ENCODE peak calls at places on chromosomes 16 and 17, in five cellular contexts. One of them, this sample, is unnamed.

GRCh38 chr17:75842963-75843576 is 1.1 kb downstream of the UNC13D start:
- DNase-seq in neuronal stem cell: no peak
- DNase-seq in PC-9: no peak
- DNase-seq in IMR-90: no peak
- DNase-seq in mammary epithelial cell: no peak
- DNase-seq in this sample: no peak

GRCh38 chr16:20611975-20612471 is 35.9 kb upstream of the ACSM2B start:
- DNase-seq in neuronal stem cell: no peak
- DNase-seq in PC-9: no peak
- DNase-seq in IMR-90: no peak
- DNase-seq in mammary epithelial cell: no peak
- DNase-seq in this sample: no peak

GRCh38 chr16:69476920-69477418 is 52.5 kb downstream of the CYB5B start:
- DNase-seq in neuronal stem cell: no peak
- DNase-seq in PC-9: no peak
- DNase-seq in IMR-90: peak; percentile 97
- DNase-seq in mammary epithelial cell: peak; percentile 76
- DNase-seq in this sample: no peak

GRCh38 chr16:73066927-73067670 is 19.2 kb upstream of the ZFHX3 start:
- DNase-seq in neuronal stem cell: no peak
- DNase-seq in PC-9: no peak
- DNase-seq in IMR-90: peak; percentile 75
- DNase-seq in mammary epithelial cell: no peak
- DNase-seq in this sample: peak; percentile 44

GRCh38 chr16:1537763-1538289 is 4.4 kb downstream of the TMEM204 start:
- DNase-seq in neuronal stem cell: no peak
- DNase-seq in PC-9: no peak
- DNase-seq in IMR-90: no peak
- DNase-seq in mammary epithelial cell: no peak
- DNase-seq in this sample: no peak

GRCh38 chr17:33745047-33745783 is 452.1 kb upstream of the ASIC2 start:
- DNase-seq in neuronal stem cell: no peak
- DNase-seq in PC-9: no peak
- DNase-seq in IMR-90: no peak
- DNase-seq in mammary epithelial cell: no peak
- DNase-seq in this sample: no peak

GRCh38 chr17:79457376-79457775 is 153.5 kb downstream of the RBFOX3 start:
- DNase-seq in neuronal stem cell: no peak
- DNase-seq in PC-9: no peak
- DNase-seq in IMR-90: no peak
- DNase-seq in mammary epithelial cell: no peak
- DNase-seq in this sample: no peak

GRCh38 chr17:71762526-71762925 is 358.3 kb upstream of the SOX9 start:
- DNase-seq in neuronal stem cell: no peak
- DNase-seq in PC-9: no peak
- DNase-seq in IMR-90: no peak
- DNase-seq in mammary epithelial cell: no peak
- DNase-seq in this sample: no peak

GRCh38 chr17:78058001-78058400 is 70.6 kb downstream of the TMC6 start:
- DNase-seq in neuronal stem cell: no peak
- DNase-seq in PC-9: no peak
- DNase-seq in IMR-90: no peak
- DNase-seq in mammary epithelial cell: no peak
- DNase-seq in this sample: no peak

GRCh38 chr17:20206068-20206467 is 196.9 kb downstream of the SPECC1 start:
- DNase-seq in neuronal stem cell: no peak
- DNase-seq in PC-9: peak; percentile 14
- DNase-seq in IMR-90: no peak
- DNase-seq in mammary epithelial cell: no peak
- DNase-seq in this sample: no peak

GRCh38 chr16:17162560-17162959 is 308.2 kb downstream of the XYLT1 start:
- DNase-seq in neuronal stem cell: no peak
- DNase-seq in PC-9: no peak
- DNase-seq in IMR-90: no peak
- DNase-seq in mammary epithelial cell: no peak
- DNase-seq in this sample: no peak

GRCh38 chr17:49015179-49015923 is 18.2 kb downstream of the IGF2BP1 start:
- DNase-seq in neuronal stem cell: no peak
- DNase-seq in PC-9: no peak
- DNase-seq in IMR-90: no peak
- DNase-seq in mammary epithelial cell: no peak
- DNase-seq in this sample: no peak

GRCh38 chr17:78358538-78359215 is 1.2 kb downstream of the SOCS3 start:
- DNase-seq in neuronal stem cell: no peak
- DNase-seq in PC-9: no peak
- DNase-seq in IMR-90: peak; percentile 53
- DNase-seq in mammary epithelial cell: peak; percentile 60
- DNase-seq in this sample: peak; percentile 71

GRCh38 chr16:59973966-59974365 is 1239.8 kb upstream of the GOT2 start:
- DNase-seq in neuronal stem cell: no peak
- DNase-seq in PC-9: no peak
- DNase-seq in IMR-90: no peak
- DNase-seq in mammary epithelial cell: peak; percentile 94
- DNase-seq in this sample: no peak

GRCh38 chr16:55498101-55498500 is 10.8 kb upstream of the LPCAT2 start:
- DNase-seq in neuronal stem cell: no peak
- DNase-seq in PC-9: no peak
- DNase-seq in IMR-90: no peak
- DNase-seq in mammary epithelial cell: no peak
- DNase-seq in this sample: no peak

GRCh38 chr17:56994009-56994792 is 16.3 kb downstream of the SCPEP1 start:
- DNase-seq in neuronal stem cell: no peak
- DNase-seq in PC-9: no peak
- DNase-seq in IMR-90: peak; percentile 26
- DNase-seq in mammary epithelial cell: no peak
- DNase-seq in this sample: no peak

GRCh38 chr17:44970136-44970737 is 2.1 kb upstream of the C1QL1 start:
- DNase-seq in neuronal stem cell: no peak
- DNase-seq in PC-9: no peak
- DNase-seq in IMR-90: no peak
- DNase-seq in mammary epithelial cell: no peak
- DNase-seq in this sample: peak; percentile 81

GRCh38 chr16:72256398-72257048 is 84.6 kb upstream of the PMFBP1 start:
- DNase-seq in neuronal stem cell: no peak
- DNase-seq in PC-9: no peak
- DNase-seq in IMR-90: peak; percentile 73
- DNase-seq in mammary epithelial cell: peak; percentile 51
- DNase-seq in this sample: no peak

GRCh38 chr17:48961516-48962233 is 6.7 kb downstream of the GIP start:
- DNase-seq in neuronal stem cell: no peak
- DNase-seq in PC-9: peak; percentile 62
- DNase-seq in IMR-90: peak; percentile 63
- DNase-seq in mammary epithelial cell: peak; percentile 57
- DNase-seq in this sample: peak; percentile 56

GRCh38 chr17:17551361-17551760 is 40.1 kb downstream of the PEMT start:
- DNase-seq in neuronal stem cell: peak; percentile 41
- DNase-seq in PC-9: no peak
- DNase-seq in IMR-90: no peak
- DNase-seq in mammary epithelial cell: no peak
- DNase-seq in this sample: peak; percentile 80

GRCh38 chr17:7634384-7634783 is 4.4 kb downstream of the SHBG start:
- DNase-seq in neuronal stem cell: peak; percentile 43
- DNase-seq in PC-9: peak; percentile 34
- DNase-seq in IMR-90: peak; percentile 41
- DNase-seq in mammary epithelial cell: no peak
- DNase-seq in this sample: peak; percentile 77

GRCh38 chr17:78412403-78412802 is 34.0 kb downstream of the PGS1 start:
- DNase-seq in neuronal stem cell: no peak
- DNase-seq in PC-9: no peak
- DNase-seq in IMR-90: peak; percentile 36
- DNase-seq in mammary epithelial cell: no peak
- DNase-seq in this sample: peak; percentile 31

GRCh38 chr17:45135978-45136791 is 698 bp downstream of the ACBD4 start:
- DNase-seq in neuronal stem cell: no peak
- DNase-seq in PC-9: no peak
- DNase-seq in IMR-90: no peak
- DNase-seq in mammary epithelial cell: no peak
- DNase-seq in this sample: no peak

GRCh38 chr16:60682219-60682618 is 1354.0 kb downstream of the CDH8 start:
- DNase-seq in neuronal stem cell: no peak
- DNase-seq in PC-9: no peak
- DNase-seq in IMR-90: no peak
- DNase-seq in mammary epithelial cell: no peak
- DNase-seq in this sample: no peak

GRCh38 chr17:81582341-81582740 is 30.2 kb upstream of the FAAP100 start:
- DNase-seq in neuronal stem cell: no peak
- DNase-seq in PC-9: no peak
- DNase-seq in IMR-90: peak; percentile 76
- DNase-seq in mammary epithelial cell: no peak
- DNase-seq in this sample: no peak

GRCh38 chr16:58012481-58012880 is 11.3 kb downstream of the USB1 start:
- DNase-seq in neuronal stem cell: no peak
- DNase-seq in PC-9: no peak
- DNase-seq in IMR-90: no peak
- DNase-seq in mammary epithelial cell: no peak
- DNase-seq in this sample: peak; percentile 52

GRCh38 chr16:58010886-58011285 is 9.7 kb downstream of the USB1 start:
- DNase-seq in neuronal stem cell: no peak
- DNase-seq in PC-9: no peak
- DNase-seq in IMR-90: no peak
- DNase-seq in mammary epithelial cell: no peak
- DNase-seq in this sample: peak; percentile 57

GRCh38 chr16:58011652-58012051 is 10.4 kb downstream of the USB1 start:
- DNase-seq in neuronal stem cell: no peak
- DNase-seq in PC-9: no peak
- DNase-seq in IMR-90: peak; percentile 83
- DNase-seq in mammary epithelial cell: no peak
- DNase-seq in this sample: no peak

GRCh38 chr16:58013201-58013956 is 12.2 kb downstream of the USB1 start:
- DNase-seq in neuronal stem cell: no peak
- DNase-seq in PC-9: no peak
- DNase-seq in IMR-90: no peak
- DNase-seq in mammary epithelial cell: no peak
- DNase-seq in this sample: no peak

DNA sequence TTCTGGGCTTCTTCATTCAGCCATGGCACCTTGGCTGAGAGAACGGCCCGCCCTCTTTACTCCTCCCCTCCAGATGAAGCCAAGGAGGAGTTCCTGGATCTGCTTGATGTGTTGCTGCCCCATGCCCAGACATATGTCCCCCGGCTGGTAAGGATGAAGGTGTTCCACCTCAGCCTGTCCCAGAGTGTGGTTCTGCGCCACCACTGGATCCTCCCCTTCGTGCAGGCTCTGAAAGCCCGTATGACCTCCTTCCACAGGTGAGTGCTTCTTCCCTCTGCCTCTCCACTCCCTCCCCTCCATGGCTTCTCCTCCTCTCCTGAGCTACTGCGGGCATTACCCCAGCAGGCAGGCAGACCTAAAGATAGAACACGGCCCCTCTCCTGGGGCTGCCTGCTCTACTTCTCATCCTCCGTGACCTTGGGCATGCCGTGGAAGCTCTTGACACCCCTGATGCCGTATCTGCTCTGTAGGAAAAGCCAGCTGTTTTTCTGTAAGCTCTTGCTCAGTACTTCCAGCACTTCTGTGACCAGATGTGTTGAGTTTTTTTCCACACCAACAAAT is 8.7 kb downstream of the USB1 start:
- DNase-seq in neuronal stem cell: no peak
- DNase-seq in PC-9: no peak
- DNase-seq in IMR-90: no peak
- DNase-seq in mammary epithelial cell: no peak
- DNase-seq in this sample: no peak
- H2AFZ ChIP-seq in neuronal stem cell: no peak overlapping the region
- H2AFZ ChIP-seq in PC-9: no peak overlapping the region
- H2AFZ ChIP-seq in IMR-90: no peak overlapping the region
- H2AFZ ChIP-seq in mammary epithelial cell: no peak overlapping the region
- H2AFZ ChIP-seq in this sample: no peak overlapping the region

GRCh38 chr16:53849585-53849984 is 145.6 kb downstream of the FTO start:
- DNase-seq in neuronal stem cell: no peak
- DNase-seq in PC-9: no peak
- DNase-seq in IMR-90: no peak
- DNase-seq in mammary epithelial cell: no peak
- DNase-seq in this sample: no peak
- H3K4me2 ChIP-seq in neuronal stem cell: no peak overlapping the region
- H3K4me2 ChIP-seq in PC-9: no peak overlapping the region
- H3K4me2 ChIP-seq in IMR-90: no peak overlapping the region
- H3K4me2 ChIP-seq in mammary epithelial cell: no peak overlapping the region
- H3K4me2 ChIP-seq in this sample: no peak overlapping the region

GRCh38 chr17:32287804-32288511 is 22.3 kb downstream of the RHBDL3 start:
- DNase-seq in neuronal stem cell: no peak
- DNase-seq in PC-9: no peak
- DNase-seq in IMR-90: no peak
- DNase-seq in mammary epithelial cell: no peak
- DNase-seq in this sample: no peak
- H2AFZ ChIP-seq in neuronal stem cell: no peak overlapping the region
- H2AFZ ChIP-seq in PC-9: no peak overlapping the region
- H2AFZ ChIP-seq in IMR-90: no peak overlapping the region
- H2AFZ ChIP-seq in mammary epithelial cell: no peak overlapping the region
- H2AFZ ChIP-seq in this sample: no peak overlapping the region

GRCh38 chr16:56861092-56861610 is 3.9 kb upstream of the SLC12A3 start:
- DNase-seq in neuronal stem cell: no peak
- DNase-seq in PC-9: peak; percentile 89
- DNase-seq in IMR-90: no peak
- DNase-seq in mammary epithelial cell: no peak
- DNase-seq in this sample: peak; percentile 68

GRCh38 chr16:56858375-56858774 is 6.6 kb upstream of the SLC12A3 start:
- DNase-seq in neuronal stem cell: no peak
- DNase-seq in PC-9: no peak
- DNase-seq in IMR-90: no peak
- DNase-seq in mammary epithelial cell: no peak
- DNase-seq in this sample: no peak

GRCh38 chr16:56859636-56860035 is 5.4 kb upstream of the SLC12A3 start:
- DNase-seq in neuronal stem cell: no peak
- DNase-seq in PC-9: no peak
- DNase-seq in IMR-90: no peak
- DNase-seq in mammary epithelial cell: no peak
- DNase-seq in this sample: no peak

GRCh38 chr16:56861756-56862155 is 3.3 kb upstream of the SLC12A3 start:
- DNase-seq in neuronal stem cell: no peak
- DNase-seq in PC-9: no peak
- DNase-seq in IMR-90: no peak
- DNase-seq in mammary epithelial cell: no peak
- DNase-seq in this sample: no peak

DNA sequence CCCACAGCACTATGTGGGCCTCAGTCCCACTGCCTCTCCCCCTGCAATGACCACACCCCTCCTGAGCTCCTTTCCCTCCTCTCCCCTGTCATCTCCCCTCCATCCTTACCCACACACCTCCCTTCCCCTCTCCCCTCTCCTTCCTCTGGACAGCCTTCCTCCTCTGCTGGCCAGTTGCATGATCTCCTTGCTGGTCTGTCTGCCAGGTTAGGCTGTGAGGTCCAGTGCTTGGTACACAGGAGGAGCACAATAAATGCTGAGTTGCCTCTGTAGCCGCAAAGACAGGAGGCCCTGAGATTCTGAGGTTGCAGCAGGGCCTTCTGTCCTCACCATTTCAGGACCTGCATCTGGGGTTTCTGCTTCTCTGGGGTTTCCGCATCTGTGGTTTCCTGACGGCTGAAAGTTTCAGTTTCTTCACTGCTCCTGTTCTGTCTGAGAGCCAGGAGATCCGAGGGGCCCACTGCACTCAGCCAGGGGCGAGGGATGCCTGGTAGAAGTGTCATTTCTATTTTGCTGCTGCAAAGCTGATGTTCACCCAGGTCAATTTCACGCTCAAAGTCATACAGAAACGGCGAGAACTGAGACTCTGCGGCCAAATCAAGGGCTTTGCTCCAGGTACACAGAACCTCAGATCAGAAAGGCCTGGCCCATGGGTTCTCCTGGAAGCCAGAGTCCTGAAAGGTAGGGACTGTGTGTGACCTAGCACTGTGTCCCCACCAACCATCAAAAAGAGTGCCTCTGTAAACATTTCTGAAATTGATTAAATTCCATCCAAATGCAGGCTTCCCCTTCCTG is 4.6 kb upstream of the SLC12A3 start:
- DNase-seq in neuronal stem cell: no peak
- DNase-seq in PC-9: no peak
- DNase-seq in IMR-90: no peak
- DNase-seq in mammary epithelial cell: no peak
- DNase-seq in this sample: no peak
- H3K4me2 ChIP-seq in neuronal stem cell: no peak overlapping the region
- H3K4me2 ChIP-seq in PC-9: peak overlapping the region; percentile 39
- H3K4me2 ChIP-seq in IMR-90: no peak overlapping the region
- H3K4me2 ChIP-seq in mammary epithelial cell: no peak overlapping the region
- H3K4me2 ChIP-seq in this sample: peak overlapping the region; percentile 63

This sample was measured in neural progenitor cell.